ENCODE peak calls at places on chromosomes 11 and 22, in six cellular contexts. T is psoas muscle, M is prostate gland, S is right lobe of liver, P is neural progenitor cell, W is tibial nerve. N is an unnamed sample.

GRCh38 chr11:12827929-12828812 is 153.9 kb downstream of the TEAD1 start:
- DNase-seq in T (no peak), P (peak), W (no peak), S (peak), M (peak), N (no peak)

GRCh38 chr11:119721129-119722120 is 7.6 kb downstream of the NECTIN1 start:
- DNase-seq in W (no peak), T (no peak), P (peak), M (no peak), S (no peak), N (no peak)

GRCh38 chr11:119993732-119994131 is 144.2 kb downstream of the TRIM29 start:
- DNase-seq in M (peak), S (no peak), W (no peak), P (no peak), T (no peak), N (no peak)

GRCh38 chr22:40679964-40680818 is 907 bp downstream of the MCHR1 start:
- DNase-seq in T (no peak), W (no peak), S (no peak), M (no peak), P (peak), N (no peak)

GRCh38 chr11:68373810-68374501 is 61.6 kb downstream of the LRP5 start:
- DNase-seq in M (peak), P (peak), T (peak), S (peak), W (no peak), N (no peak)

GRCh38 chr22:39693943-39694500 is 123.5 kb downstream of the CACNA1I start:
- DNase-seq in W (no peak), M (no peak), S (no peak), T (no peak), P (no peak), N (no peak)

GRCh38 chr11:44380009-44380313 is 70.0 kb upstream of the ALX4 start:
- DNase-seq in T (no peak), P (no peak), M (no peak), S (peak), W (no peak), N (no peak)

GRCh38 chr22:37157516-37158289 is 8.0 kb upstream of the IL2RB start:
- DNase-seq in P (no peak), W (no peak), S (no peak), M (no peak), T (no peak), N (no peak)

GRCh38 chr22:22914726-22915669 is 27.4 kb downstream of the IGLL5 start:
- DNase-seq in P (no peak), M (no peak), S (no peak), T (no peak), W (no peak), N (no peak)

GRCh38 chr11:16494918-16495691 is 138.8 kb upstream of the SOX6 start:
- DNase-seq in M (no peak), W (no peak), T (no peak), P (no peak), S (no peak), N (no peak)

GRCh38 chr22:47275479-47276218 is 513.2 kb downstream of the TBC1D22A start:
- DNase-seq in M (no peak), S (no peak), W (no peak), T (no peak), P (no peak), N (no peak)

GRCh38 chr11:11468919-11469318 is 115.9 kb upstream of the CSNK2A3 start:
- DNase-seq in P (no peak), S (no peak), T (no peak), M (no peak), W (no peak), N (no peak)

GRCh38 chr11:42802211-42802918 is 509.4 kb upstream of the API5 start:
- DNase-seq in T (no peak), S (no peak), M (no peak), W (no peak), P (no peak), N (no peak)

GRCh38 chr11:39221739-39222138 is 2237.7 kb downstream of the LRRC4C start:
- DNase-seq in W (no peak), T (no peak), P (no peak), M (no peak), S (no peak), N (no peak)

GRCh38 chr11:6988506-6988905 is 31.6 kb downstream of the ZNF214 start:
- DNase-seq in T (no peak), P (no peak), W (no peak), M (no peak), S (no peak), N (no peak)

GRCh38 chr11:1341928-1342524 is 32.6 kb upstream of the TOLLIP start:
- DNase-seq in M (no peak), W (no peak), S (no peak), T (no peak), P (no peak), N (no peak)

GRCh38 chr11:117950320-117950719 is 21.1 kb upstream of the TMPRSS13 start:
- DNase-seq in W (no peak), M (no peak), T (no peak), P (no peak), S (no peak), N (no peak)

GRCh38 chr22:27996529-27996925 is 77.5 kb upstream of the PITPNB start:
- DNase-seq in T (no peak), P (no peak), W (no peak), M (no peak), S (no peak), N (no peak)

GRCh38 chr22:27416553-27417427 is 384.8 kb downstream of the MN1 start:
- DNase-seq in S (no peak), W (no peak), M (peak), P (peak), T (no peak), N (no peak)

DNA sequence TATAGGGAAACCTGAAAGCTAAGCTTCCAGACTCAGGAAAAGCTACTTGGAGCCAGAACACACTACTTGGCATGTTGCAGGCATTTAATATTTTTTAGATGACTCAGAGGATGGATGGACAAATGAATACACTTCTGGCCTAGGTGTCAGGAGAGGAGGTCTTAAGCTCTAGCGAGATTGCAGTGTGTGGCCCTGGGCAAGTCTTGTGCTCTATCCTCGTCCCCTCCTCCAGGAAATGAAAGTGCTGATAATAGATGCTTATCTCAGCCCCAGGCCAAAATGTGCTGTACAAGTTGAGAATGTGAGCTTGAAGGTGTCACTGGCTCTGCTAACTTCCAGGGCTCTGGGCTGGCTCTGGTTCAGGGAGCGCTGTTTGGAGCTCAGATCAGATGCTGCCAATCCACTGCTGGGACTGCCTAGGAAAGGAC is 136.3 kb downstream of the PKNOX2 start:
- DNase-seq in M (peak), S (no peak), T (no peak), P (no peak), W (no peak), N (no peak)
- H3K4me3 ChIP-seq in M (no peak), S (no peak), T (no peak), P (no peak), W (no peak), N (peak)

GRCh38 chr11:73662445-73663157 is 16.2 kb downstream of the PLEKHB1 start:
- DNase-seq in S (no peak), T (no peak), M (no peak), W (no peak), P (no peak), N (no peak)

GRCh38 chr11:73659961-73660360 is 13.6 kb downstream of the PLEKHB1 start:
- DNase-seq in P (no peak), T (no peak), W (no peak), S (no peak), M (no peak), N (no peak)

GRCh38 chr11:73661035-73661628 is 14.8 kb downstream of the PLEKHB1 start:
- DNase-seq in M (peak), W (peak), T (peak), P (peak), S (peak), N (peak)

GRCh38 chr11:73663604-73664495 is 17.5 kb downstream of the PLEKHB1 start:
- DNase-seq in P (no peak), S (no peak), W (no peak), T (no peak), M (no peak), N (no peak)

DNA sequence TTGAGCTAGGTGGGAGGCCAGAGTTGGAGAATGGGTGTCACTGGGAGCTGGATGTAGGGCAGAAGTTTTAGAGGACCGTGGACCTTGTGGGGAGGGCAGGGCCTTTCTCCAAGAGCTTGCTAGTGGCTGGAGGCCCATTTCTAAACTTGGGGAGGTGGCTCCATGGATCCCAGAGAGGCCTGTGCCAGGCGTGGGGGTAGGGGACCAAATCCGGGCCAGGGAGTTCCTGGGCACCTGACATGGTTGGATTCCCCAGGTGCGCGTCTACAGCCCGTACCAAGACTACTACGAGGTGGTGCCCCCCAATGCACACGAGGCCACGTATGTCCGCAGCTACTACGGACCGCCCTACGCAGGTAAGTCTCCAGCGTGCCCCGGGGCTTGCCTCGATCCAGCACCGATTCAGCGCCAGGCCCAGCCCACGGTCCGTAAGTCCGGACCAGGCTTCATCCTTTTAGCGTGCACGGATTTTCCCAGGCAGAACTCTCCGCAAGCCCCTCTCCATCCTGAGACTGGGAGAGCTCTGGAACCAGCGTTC is 14.2 kb downstream of the PLEKHB1 start:
- DNase-seq in S (no peak), T (no peak), M (no peak), P (no peak), W (no peak), N (no peak)
- H3K4me3 ChIP-seq in S (peak), T (peak), M (peak), P (no peak), W (peak), N (peak)

GRCh38 chr11:102316505-102316904 is 779 bp upstream of the BIRC3 start:
- DNase-seq in P (no peak), W (no peak), S (no peak), T (no peak), M (no peak), N (no peak)
- H3K4me3 ChIP-seq in P (no peak), W (peak), S (peak), T (peak), M (no peak), N (peak)

GRCh38 chr11:62505112-62505783 is 41.4 kb downstream of the AHNAK start:
- DNase-seq in P (peak), T (no peak), W (no peak), M (no peak), S (no peak), N (no peak)

GRCh38 chr11:62504158-62504973 is 42.2 kb downstream of the AHNAK start:
- DNase-seq in W (no peak), S (no peak), T (no peak), M (no peak), P (peak), N (no peak)

GRCh38 chr11:62500066-62501035 is 46.3 kb downstream of the AHNAK start:
- DNase-seq in W (no peak), S (no peak), T (no peak), M (peak), P (no peak), N (no peak)

GRCh38 chr11:62501432-62501891 is 45.1 kb downstream of the AHNAK start:
- DNase-seq in T (no peak), M (peak), S (peak), P (peak), W (no peak), N (no peak)

DNA sequence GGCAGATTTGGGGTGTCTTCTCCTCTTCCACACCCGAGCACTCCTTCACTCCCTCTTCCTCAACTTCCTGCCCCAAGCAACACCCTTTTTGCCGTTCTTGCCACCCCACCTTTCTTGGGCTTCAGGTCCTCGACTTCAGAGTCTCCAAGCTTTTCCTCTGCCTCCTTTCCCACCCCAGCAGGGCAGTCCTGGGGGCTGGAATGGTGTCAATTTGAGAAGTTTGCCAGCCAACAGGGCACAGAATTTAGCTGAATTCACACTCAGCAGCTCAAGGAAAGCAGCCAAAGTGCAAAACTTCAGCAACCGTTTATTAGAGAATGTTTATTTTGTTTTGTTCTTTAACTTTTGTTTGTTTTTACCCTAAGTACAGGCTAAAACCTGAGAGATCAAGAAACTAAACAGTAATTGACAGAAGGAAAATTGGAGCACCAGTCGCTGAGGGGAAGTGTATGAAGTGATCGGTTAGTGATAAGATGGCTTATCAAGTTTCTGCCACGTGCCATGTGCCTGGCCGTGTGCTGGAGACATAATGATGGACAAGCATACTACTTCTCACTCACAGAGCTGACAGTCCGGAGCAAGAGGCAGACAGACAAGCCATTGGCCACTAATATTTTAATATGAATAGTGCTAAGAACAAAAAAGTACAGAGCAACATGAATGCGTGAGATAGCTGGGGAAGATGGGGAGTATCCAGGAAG is 44.4 kb downstream of the AHNAK start:
- DNase-seq in T (no peak), P (no peak), S (no peak), M (no peak), W (no peak), N (no peak)
- H3K4me3 ChIP-seq in T (peak), P (no peak), S (no peak), M (no peak), W (no peak), N (no peak)

GRCh38 chr11:94821439-94821838 is 53.3 kb downstream of the AMOTL1 start:
- DNase-seq in M (no peak), S (no peak), T (no peak), W (no peak), P (no peak), N (no peak)
- H3K4me3 ChIP-seq in M (no peak), S (no peak), T (no peak), W (no peak), P (no peak), N (no peak)

GRCh38 chr11:60970369-60970774 is 1.1 kb upstream of the CD6 start:
- DNase-seq in P (peak), S (peak), M (no peak), W (peak), T (peak), N (no peak)
- H3K4me3 ChIP-seq in P (no peak), S (no peak), M (no peak), W (no peak), T (no peak), N (no peak)

GRCh38 chr11:19243143-19243542 is 2.4 kb upstream of the E2F8 start:
- DNase-seq in P (no peak), T (no peak), M (no peak), W (no peak), S (no peak), N (no peak)

GRCh38 chr11:19243601-19244000 is 2.9 kb upstream of the E2F8 start:
- DNase-seq in S (no peak), P (no peak), M (no peak), W (no peak), T (no peak), N (no peak)

GRCh38 chr11:19242184-19242932 is 1.6 kb upstream of the E2F8 start:
- DNase-seq in P (peak), W (no peak), T (no peak), M (no peak), S (no peak), N (no peak)

GRCh38 chr11:19240420-19241259 is at the start of gene E2F8:
- DNase-seq in W (peak), M (peak), P (peak), S (peak), T (peak), N (peak)

GRCh38 chr11:19241260-19242183 is 777 bp upstream of the E2F8 start:
- DNase-seq in M (no peak), W (no peak), T (peak), P (peak), S (peak), N (no peak)
- H3K4me3 ChIP-seq in M (peak), W (peak), T (peak), P (peak), S (peak), N (peak)

GRCh38 chr11:65556470-65557279 is 1.5 kb downstream of the LTBP3 start:
- DNase-seq in T (no peak), W (no peak), P (no peak), M (no peak), S (no peak), N (no peak)

GRCh38 chr11:65558785-65559509 is 788 bp upstream of the LTBP3 start:
- DNase-seq in W (no peak), S (no peak), P (no peak), T (peak), M (no peak), N (peak)

GRCh38 chr11:65558002-65558784 is at the start of gene LTBP3:
- DNase-seq in P (peak), T (peak), S (peak), M (peak), W (peak), N (peak)

GRCh38 chr11:65555693-65556231 is 2.4 kb downstream of the LTBP3 start:
- DNase-seq in T (peak), P (no peak), S (peak), W (no peak), M (no peak), N (peak)

GRCh38 chr11:65557280-65558001 is 718 bp downstream of the LTBP3 start:
- DNase-seq in W (no peak), T (no peak), P (peak), M (no peak), S (no peak), N (no peak)
- H3K4me3 ChIP-seq in W (peak), T (peak), P (peak), M (peak), S (peak), N (peak)

DNA sequence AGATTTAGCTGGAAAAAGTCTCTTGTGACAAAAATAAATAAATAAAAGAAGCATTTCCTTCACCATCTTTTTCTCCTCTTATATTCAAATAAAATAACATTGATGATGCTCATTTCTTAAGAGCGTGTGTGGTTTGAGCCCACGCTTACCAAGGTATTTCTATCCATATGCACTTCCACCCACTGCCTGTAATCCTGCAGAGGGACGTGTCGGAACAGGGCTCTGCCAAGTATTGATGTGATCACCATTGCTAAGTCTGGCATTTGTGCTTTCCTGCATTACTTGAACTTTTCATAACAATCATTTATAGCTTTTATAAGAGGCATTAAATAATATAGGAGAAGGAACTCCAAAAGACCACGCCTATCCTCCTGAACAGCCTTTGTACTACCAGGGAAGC is 107.6 kb downstream of the SHANK2 start:
- DNase-seq in T (no peak), W (no peak), P (no peak), M (no peak), S (no peak), N (no peak)
- H3K4me3 ChIP-seq in T (no peak), W (no peak), P (no peak), M (no peak), S (no peak), N (no peak)

DNA sequence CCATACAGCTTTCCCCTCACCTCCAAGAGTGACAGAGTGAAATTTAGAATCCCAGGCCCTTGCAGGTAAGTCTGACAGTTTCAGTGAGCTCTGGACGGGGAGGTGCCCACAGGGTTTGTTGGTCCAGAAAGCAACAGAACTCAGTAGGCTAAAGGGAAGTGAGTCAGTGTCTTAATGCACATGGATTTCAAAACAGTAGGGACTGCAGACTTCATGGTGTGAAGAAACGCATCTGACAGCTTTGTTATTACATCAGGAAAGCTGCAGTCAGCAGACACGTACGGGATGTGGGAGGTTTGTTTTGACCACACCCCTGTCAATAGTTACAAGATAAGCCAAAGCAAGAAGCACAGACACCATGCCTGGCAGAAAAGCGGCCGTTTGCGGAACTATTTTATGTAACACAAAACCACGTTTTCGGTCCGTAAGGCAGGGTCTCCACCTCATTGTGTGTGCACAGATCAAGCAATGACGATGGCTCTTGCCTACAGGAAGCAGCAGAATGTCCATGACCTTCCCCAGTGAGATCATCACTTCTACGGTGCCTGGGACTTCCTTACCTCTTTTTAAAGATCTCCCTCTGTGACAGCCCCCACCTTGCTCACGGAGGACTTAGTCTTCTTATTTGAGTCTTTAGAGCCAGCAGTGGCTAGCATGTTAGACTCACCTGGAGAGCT is 58.1 kb upstream of the FTH1 start:
- DNase-seq in M (peak), W (peak), P (no peak), T (peak), S (peak), N (peak)
- H3K4me3 ChIP-seq in M (no peak), W (no peak), P (no peak), T (no peak), S (peak), N (peak)

N was measured in thoracic aorta.